ENCODE peak calls at places on chromosome 2, in six cellular contexts. Y, C, W, I, T and E are unnamed samples.
A peak's percentile ranks its signal among the peaks of the same experiment; 100 is the strongest.

GRCh38 chr2:36450466-36451196 is 95.1 kb downstream of the CRIM1 start:
- DNase-seq in C (no peak), I (no peak), Y (no peak), T (no peak), W (no peak), E (no peak)

GRCh38 chr2:12262681-12263436 is 453.9 kb upstream of the TRIB2 start:
- DNase-seq in I (no peak), T (no peak), W (peak; percentile 34), Y (no peak), C (no peak), E (no peak)

GRCh38 chr2:26566081-26566375 is 75.1 kb downstream of the CIB4 start:
- DNase-seq in Y (no peak), C (no peak), I (no peak), W (no peak), T (no peak), E (no peak)

GRCh38 chr2:160224060-160224459 is 24.0 kb upstream of the ITGB6 start:
- DNase-seq in I (peak; percentile 86), T (no peak), C (no peak), Y (no peak), W (no peak), E (no peak)

GRCh38 chr2:114405486-114406250 is 36.8 kb upstream of the DPP10 start:
- DNase-seq in C (no peak), Y (no peak), W (no peak), I (no peak), T (no peak), E (no peak)

GRCh38 chr2:101998556-101999121 is 6.9 kb downstream of the IL1R2 start:
- DNase-seq in I (no peak), Y (no peak), T (no peak), C (no peak), W (no peak), E (no peak)

GRCh38 chr2:72349016-72349415 is 201.4 kb upstream of the CYP26B1 start:
- DNase-seq in C (no peak), I (no peak), Y (no peak), T (no peak), W (no peak), E (no peak)

GRCh38 chr2:9703085-9703641 is 72.4 kb upstream of the YWHAQ start:
- DNase-seq in Y (peak; percentile 70), W (peak; percentile 50), C (peak; percentile 81), T (peak; percentile 39), I (peak; percentile 64), E (peak; percentile 77)

GRCh38 chr2:229728360-229728759 is 14.0 kb upstream of the DNER start:
- DNase-seq in I (no peak), C (no peak), Y (no peak), W (no peak), T (no peak), E (no peak)

DNA sequence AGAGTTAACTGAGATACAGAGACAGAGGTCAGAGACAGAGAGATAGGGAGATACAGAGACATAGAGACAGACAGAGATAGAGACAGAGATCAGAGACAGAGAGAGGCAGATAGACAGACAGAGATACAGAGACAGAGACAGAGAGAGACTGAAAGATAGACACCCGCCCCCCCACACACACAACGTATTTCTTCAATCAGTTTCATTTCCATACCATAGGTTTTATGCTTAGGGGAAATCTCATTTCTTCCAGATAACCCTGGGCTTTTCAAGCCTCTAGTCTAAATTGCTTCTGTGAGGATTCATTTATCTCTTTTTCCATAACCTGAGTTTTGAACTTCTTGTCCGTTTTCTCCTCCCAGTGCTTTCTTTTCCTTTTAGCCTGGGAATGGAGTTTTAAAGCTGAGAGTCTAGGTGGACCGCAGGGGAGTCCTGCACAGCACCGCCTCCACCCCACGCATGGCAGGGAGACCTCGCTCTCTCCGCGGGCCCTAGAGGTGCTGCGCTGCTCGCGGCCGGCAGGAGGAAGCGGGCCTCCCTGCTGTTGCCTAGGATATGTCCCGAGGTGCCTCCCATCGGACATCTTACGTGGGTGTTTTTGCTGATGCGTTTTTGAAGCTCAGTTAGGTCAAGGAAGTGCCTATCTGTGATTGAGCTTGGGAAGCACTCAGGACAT is 94.7 kb downstream of the CD8B2 start:
- DNase-seq in C (peak; percentile 32), W (peak; percentile 58), Y (no peak), I (peak; percentile 84), T (no peak), E (no peak)
- TF ChIP-seq CTCF in C (no peak), W (no peak), Y (no peak), I (peak; percentile 15), T (no peak), E (no peak)

GRCh38 chr2:188975497-188976102 is 1.4 kb downstream of the COL3A1 start:
- DNase-seq in C (no peak), W (peak; percentile 39), I (peak; percentile 82), Y (no peak), T (no peak), E (no peak)
- H3K4me3 ChIP-seq in C (no peak overlapping the region), W (peak overlapping the region; percentile 62), I (peak overlapping the region; percentile 57), Y (peak overlapping the region; percentile 45), T (no peak overlapping the region), E (peak overlapping the region; percentile 71)

GRCh38 chr2:43317680-43318079 is 91.3 kb upstream of the ZFP36L2 start:
- DNase-seq in Y (no peak), T (no peak), C (no peak), W (no peak), I (no peak), E (no peak)
- H3K27ac ChIP-seq in Y (no peak overlapping the region), T (no peak overlapping the region), C (no peak overlapping the region), W (no peak overlapping the region), I (no peak overlapping the region), E (no peak overlapping the region)

DNA sequence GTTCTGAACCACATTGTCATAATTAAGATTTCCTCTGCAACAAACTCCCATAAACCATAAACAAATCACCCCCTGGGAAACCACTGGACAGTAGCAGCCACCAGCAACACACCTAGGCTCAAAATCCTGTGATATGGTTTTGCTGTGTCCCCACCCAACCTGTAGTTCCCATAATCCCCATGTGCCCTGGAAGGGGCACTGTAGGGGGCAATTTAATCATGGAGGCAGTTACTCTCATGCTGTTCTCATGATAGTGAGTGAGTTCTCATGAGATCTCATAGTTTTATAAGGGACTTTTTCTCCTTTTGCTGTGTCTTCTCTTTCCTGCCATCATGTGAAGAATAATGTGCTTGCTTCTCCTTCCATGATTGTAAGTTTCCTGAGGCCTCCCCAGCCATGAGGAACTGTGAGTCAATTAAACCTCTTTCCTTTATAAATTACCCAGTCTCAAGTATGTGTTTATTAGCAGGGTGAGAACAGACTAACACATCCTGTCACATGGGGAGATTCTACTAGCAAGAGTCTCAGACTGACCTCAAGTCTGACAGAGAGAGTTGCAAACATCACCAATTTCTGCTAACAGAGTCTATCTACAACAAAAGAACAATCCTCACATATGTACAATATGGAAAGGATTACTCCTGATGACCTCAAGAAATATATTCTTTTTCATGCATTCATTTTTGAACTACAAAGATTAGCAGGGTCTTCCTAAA is 182.6 kb downstream of the GRB14 start:
- DNase-seq in Y (no peak), C (no peak), T (no peak), W (no peak), I (no peak), E (no peak)
- TF ChIP-seq CTCF in Y (no peak), C (no peak), T (no peak), W (no peak), I (no peak), E (no peak)

GRCh38 chr2:151408788-151409600 is 708 bp upstream of the RIF1 start:
- DNase-seq in T (no peak), W (peak; percentile 31), I (no peak), Y (no peak), C (no peak), E (no peak)
- H3K4me3 ChIP-seq in T (peak overlapping the region; percentile 92), W (peak overlapping the region; percentile 99), I (no peak overlapping the region), Y (peak overlapping the region; percentile 89), C (peak overlapping the region; percentile 80), E (peak overlapping the region; percentile 87)